ENCODE peak calls at places on chromosomes 1 and 21, in four cellular contexts. T, X, H and O are unnamed samples.

GRCh38 chr1:119475866-119476439 is 31.1 kb upstream of the HSD3B1 start:
- DNase-seq in T (peak), X (peak), H (peak), O (peak)

GRCh38 chr1:53183277-53183990 is 13.2 kb upstream of the CPT2 start:
- DNase-seq in X (no peak), T (no peak), H (no peak), O (no peak)

GRCh38 chr1:197180252-197180878 is 33.9 kb upstream of the ASPM start:
- DNase-seq in T (no peak), X (no peak), H (no peak), O (no peak)

GRCh38 chr1:118986291-118986838 is 1.8 kb downstream of the TBX15 start:
- DNase-seq in X (no peak), H (no peak), T (no peak), O (no peak)

GRCh38 chr21:20207335-20207734 is 790.9 kb upstream of the NCAM2 start:
- DNase-seq in X (no peak), H (no peak), T (no peak), O (no peak)

GRCh38 chr1:110588991-110589390 is 17.2 kb downstream of the KCNA2 start:
- DNase-seq in X (no peak), T (no peak), H (no peak), O (no peak)

GRCh38 chr1:67853704-67854103 is 20.4 kb upstream of the GNG12 start:
- DNase-seq in X (no peak), H (peak), T (peak), O (peak)

GRCh38 chr1:173445164-173445563 is 32.0 kb upstream of the PRDX6 start:
- DNase-seq in T (no peak), H (no peak), X (no peak), O (no peak)

GRCh38 chr1:181101581-181102226 is 13.2 kb downstream of the IER5 start:
- DNase-seq in H (no peak), T (no peak), X (no peak), O (no peak)

GRCh38 chr1:22685675-22686074 is 25.0 kb upstream of the EPHB2 start:
- DNase-seq in T (no peak), H (no peak), X (no peak), O (no peak)

GRCh38 chr1:215845224-215845902 is 278.3 kb downstream of the KCTD3 start:
- DNase-seq in T (peak), H (no peak), X (no peak), O (no peak)

GRCh38 chr1:42947965-42948732 is 10.5 kb downstream of the SLC2A1 start:
- DNase-seq in H (no peak), X (no peak), T (no peak), O (no peak)

GRCh38 chr1:175887981-175888428 is 144.6 kb upstream of the TNR start:
- DNase-seq in H (peak), X (peak), T (peak), O (peak)

GRCh38 chr1:178483251-178483957 is 13.4 kb downstream of the CLEC20A start:
- DNase-seq in H (no peak), X (no peak), T (no peak), O (no peak)

GRCh38 chr1:15941899-15942660 is 33.8 kb downstream of the ZBTB17 start:
- DNase-seq in X (no peak), T (no peak), H (no peak), O (no peak)

GRCh38 chr1:184036517-184036949 is 995 bp downstream of the COLGALT2 start:
- DNase-seq in X (peak), H (peak), T (peak), O (peak)

GRCh38 chr21:36783612-36784383 is 84.9 kb downstream of the SIM2 start:
- DNase-seq in H (no peak), T (peak), X (no peak), O (no peak)

GRCh38 chr1:63645301-63645700 is 52.1 kb downstream of the PGM1 start:
- DNase-seq in H (no peak), T (no peak), X (no peak), O (no peak)

GRCh38 chr1:227185291-227185690 is 133.0 kb downstream of the CDC42BPA start:
- DNase-seq in T (no peak), X (no peak), H (no peak), O (no peak)

GRCh38 chr1:220887202-220887867 is 8.1 kb downstream of the HLX start:
- DNase-seq in T (no peak), X (no peak), H (no peak), O (peak)

GRCh38 chr1:90193116-90193515 is 198.2 kb downstream of the ZNF326 start:
- DNase-seq in X (no peak), T (no peak), H (no peak), O (no peak)

GRCh38 chr1:58928514-58928913 is 144.7 kb upstream of the JUN start:
- DNase-seq in H (no peak), T (no peak), X (no peak), O (no peak)

GRCh38 chr21:31334648-31335121 is 9.4 kb downstream of the TIAM1 start:
- DNase-seq in X (no peak), T (no peak), H (no peak), O (no peak)

GRCh38 chr1:213670692-213671023 is 317.1 kb upstream of the PROX1 start:
- DNase-seq in T (no peak), H (no peak), X (no peak), O (no peak)

GRCh38 chr1:93629101-93630059 is 52.3 kb downstream of the BCAR3 start:
- DNase-seq in H (no peak), X (peak), T (peak), O (peak)

GRCh38 chr1:3516481-3516869 is 62.0 kb downstream of the ARHGEF16 start:
- DNase-seq in H (no peak), X (no peak), T (no peak), O (no peak)

GRCh38 chr1:199447906-199448305 is 579.6 kb upstream of the NR5A2 start:
- DNase-seq in H (no peak), T (peak), X (no peak), O (no peak)

GRCh38 chr1:205343431-205344009 is 13.2 kb downstream of the KLHDC8A start:
- DNase-seq in T (no peak), X (no peak), H (no peak), O (peak)
- TF ChIP-seq CTCF in T (no peak), X (no peak), H (peak), O (peak)

DNA sequence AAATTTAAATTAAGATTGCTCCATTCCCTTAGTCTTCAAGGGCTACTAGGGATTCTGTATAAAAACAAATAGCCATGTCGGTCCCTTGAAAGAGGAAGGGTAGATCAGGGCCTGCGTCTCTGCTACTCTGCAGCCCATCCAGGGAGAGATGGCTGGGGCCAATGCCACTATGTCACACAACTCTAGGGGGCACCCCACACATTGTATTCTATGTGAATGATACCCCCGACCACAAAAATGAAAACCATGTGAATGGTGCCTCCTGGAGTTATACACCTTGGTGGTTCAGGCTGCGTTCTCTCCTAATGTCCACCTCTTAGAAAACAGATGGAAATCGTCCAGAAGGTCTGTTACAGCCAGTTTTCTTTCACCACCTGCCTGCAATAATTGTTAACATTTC is 18.0 kb downstream of the PIK3C2B start:
- DNase-seq in H (no peak), X (no peak), T (no peak), O (no peak)
- TF ChIP-seq CTCF in H (no peak), X (no peak), T (no peak), O (no peak)

DNA sequence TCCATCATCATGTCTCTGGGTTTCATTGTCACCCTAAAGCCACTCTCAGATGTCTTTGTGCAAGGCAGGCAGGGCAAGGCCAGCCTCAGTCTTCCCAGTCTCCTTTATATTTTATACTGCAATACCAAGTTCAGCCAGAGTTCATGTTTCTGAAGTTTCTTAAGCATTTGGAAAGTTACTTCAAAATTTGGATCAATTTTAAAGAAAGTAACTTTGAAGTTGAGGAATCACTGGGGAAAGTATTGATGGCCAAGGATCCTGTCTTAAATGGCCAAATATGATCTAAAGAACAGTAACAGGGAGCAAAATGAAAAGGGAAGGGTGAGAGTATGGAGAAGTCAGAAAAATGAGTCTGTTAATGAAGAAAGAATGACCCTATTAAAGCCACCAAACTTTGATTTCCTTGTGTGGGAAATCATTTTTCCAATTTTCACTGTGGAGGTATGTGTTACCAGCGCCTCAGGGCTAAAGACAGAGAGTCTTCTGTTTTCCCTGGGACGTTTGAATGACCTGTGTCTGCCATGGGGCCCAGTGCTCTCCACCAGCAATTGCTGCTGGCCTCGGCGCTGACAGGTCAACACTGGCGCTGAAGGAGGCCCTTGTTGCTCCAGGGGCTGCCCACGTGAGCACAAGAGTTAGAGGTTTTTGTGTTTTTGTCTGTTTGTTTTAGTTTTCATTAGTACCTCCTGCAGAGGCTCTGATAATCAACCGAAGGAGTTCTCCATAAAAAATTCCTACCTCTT is 93.9 kb downstream of the ATP5PO start:
- DNase-seq in H (no peak), X (no peak), T (no peak), O (no peak)
- TF ChIP-seq CTCF in H (no peak), X (no peak), T (no peak), O (peak)

GRCh38 chr1:24415334-24415909 is at the start of gene NIPAL3:
- DNase-seq in X (peak), T (peak), H (peak), O (peak)
- TF ChIP-seq CTCF in X (peak), T (peak), H (peak), O (peak)

GRCh38 chr1:113219377-113219776 is 146.4 kb downstream of the LRIG2 start:
- DNase-seq in H (no peak), X (no peak), T (peak), O (peak)
- TF ChIP-seq CTCF in H (no peak), X (peak), T (no peak), O (no peak)

GRCh38 chr1:236345728-236346127 is 48.4 kb upstream of the EDARADD start:
- DNase-seq in T (no peak), H (no peak), X (no peak), O (peak)
- TF ChIP-seq CTCF in T (no peak), H (no peak), X (peak), O (no peak)

DNA sequence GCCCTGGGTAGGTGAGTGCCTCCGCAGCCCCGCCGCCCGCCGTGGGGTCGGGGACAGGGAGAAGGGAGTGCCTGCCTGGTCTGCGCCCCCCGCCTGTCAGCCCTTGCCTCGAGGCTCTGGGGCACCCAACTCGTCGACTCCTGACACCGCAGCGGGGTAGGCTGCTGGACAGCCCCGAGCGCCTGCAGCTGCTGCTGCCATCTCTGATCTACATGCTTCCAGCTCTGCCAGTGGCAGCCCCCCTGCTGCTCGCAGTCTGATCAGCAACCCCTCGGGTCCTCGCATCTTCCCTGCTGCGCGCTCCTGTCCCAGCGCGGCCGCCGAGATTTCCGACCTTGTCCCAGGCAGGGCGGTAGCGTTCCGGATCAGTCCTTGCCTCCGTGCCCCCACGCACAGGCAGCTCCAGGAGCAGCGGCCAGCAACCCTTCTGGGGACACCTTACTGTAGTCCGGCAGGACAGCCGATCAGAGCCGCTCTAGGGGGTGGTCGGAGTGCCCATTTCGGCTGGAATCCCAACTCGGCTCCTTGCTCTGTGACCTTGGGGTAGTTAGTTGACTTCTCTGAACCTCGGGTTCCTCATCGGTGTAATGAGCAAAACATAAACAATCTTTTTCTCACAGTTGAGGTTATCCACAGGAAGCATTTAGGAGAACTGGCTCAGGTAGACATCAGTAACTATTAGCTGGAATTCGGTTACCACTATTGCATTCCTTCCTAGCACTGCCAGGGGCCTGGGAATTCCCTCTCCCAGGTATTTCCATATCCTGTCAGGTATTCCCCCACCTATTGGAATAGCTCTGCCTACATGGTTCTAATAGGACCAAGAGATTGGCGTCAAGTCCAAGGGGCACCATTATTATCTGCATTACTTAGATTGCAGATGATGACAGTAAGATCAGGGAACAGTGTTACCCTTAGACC is 608 bp downstream of the BCAN start:
- DNase-seq in X (no peak), T (no peak), H (no peak), O (no peak)
- TF ChIP-seq CTCF in X (no peak), T (no peak), H (no peak), O (no peak)

GRCh38 chr1:38004284-38005101 is 821 bp downstream of the FHL3 start:
- DNase-seq in H (no peak), T (no peak), X (no peak), O (no peak)
- TF ChIP-seq CTCF in H (no peak), T (no peak), X (no peak), O (no peak)